ENCODE peak calls at places on chromosomes 12 and 14, in seven cellular contexts. One of them, this sample, is unnamed.

GRCh38 chr12:2615665-2616387 is 178.9 kb upstream of the FKBP4 start:
- DNase-seq in A673: no peak
- DNase-seq in activated CD4-positive, alpha-beta T cell treated with anti-CD3 and anti-CD28 coated beads, Interleukin-2, amount 50 U/mL, for 1 hour: no peak
- DNase-seq in stimulated activated CD4-positive, alpha-beta T cell treated with anti-CD3 and anti-CD28 coated beads, Interleukin-4, amount 100 ng/mL, for 24 hours: no peak
- DNase-seq in GM13977: no peak
- DNase-seq in GM04504: no peak
- DNase-seq in fibroblast of the aortic adventitia: no peak
- DNase-seq in this sample: no peak

GRCh38 chr12:79375050-79375449 is 315.7 kb downstream of the PAWR start:
- DNase-seq in A673: no peak
- DNase-seq in activated CD4-positive, alpha-beta T cell treated with anti-CD3 and anti-CD28 coated beads, Interleukin-2, amount 50 U/mL, for 1 hour: no peak
- DNase-seq in stimulated activated CD4-positive, alpha-beta T cell treated with anti-CD3 and anti-CD28 coated beads, Interleukin-4, amount 100 ng/mL, for 24 hours: no peak
- DNase-seq in GM13977: no peak
- DNase-seq in GM04504: no peak
- DNase-seq in fibroblast of the aortic adventitia: no peak
- DNase-seq in this sample: no peak

GRCh38 chr14:101772770-101773169 is 11.3 kb downstream of the PPP2R5C start:
- DNase-seq in A673: no peak
- DNase-seq in activated CD4-positive, alpha-beta T cell treated with anti-CD3 and anti-CD28 coated beads, Interleukin-2, amount 50 U/mL, for 1 hour: no peak
- DNase-seq in stimulated activated CD4-positive, alpha-beta T cell treated with anti-CD3 and anti-CD28 coated beads, Interleukin-4, amount 100 ng/mL, for 24 hours: no peak
- DNase-seq in GM13977: no peak
- DNase-seq in GM04504: no peak
- DNase-seq in fibroblast of the aortic adventitia: no peak
- DNase-seq in this sample: no peak

GRCh38 chr12:53560386-53560785 is 53.1 kb upstream of the NPFF start:
- DNase-seq in A673: no peak
- DNase-seq in activated CD4-positive, alpha-beta T cell treated with anti-CD3 and anti-CD28 coated beads, Interleukin-2, amount 50 U/mL, for 1 hour: no peak
- DNase-seq in stimulated activated CD4-positive, alpha-beta T cell treated with anti-CD3 and anti-CD28 coated beads, Interleukin-4, amount 100 ng/mL, for 24 hours: no peak
- DNase-seq in GM13977: no peak
- DNase-seq in GM04504: no peak
- DNase-seq in fibroblast of the aortic adventitia: peak; percentile 97
- DNase-seq in this sample: no peak

GRCh38 chr14:85190251-85190650 is 339.7 kb upstream of the FLRT2 start:
- DNase-seq in A673: no peak
- DNase-seq in activated CD4-positive, alpha-beta T cell treated with anti-CD3 and anti-CD28 coated beads, Interleukin-2, amount 50 U/mL, for 1 hour: no peak
- DNase-seq in stimulated activated CD4-positive, alpha-beta T cell treated with anti-CD3 and anti-CD28 coated beads, Interleukin-4, amount 100 ng/mL, for 24 hours: no peak
- DNase-seq in GM13977: no peak
- DNase-seq in GM04504: no peak
- DNase-seq in fibroblast of the aortic adventitia: no peak
- DNase-seq in this sample: no peak

GRCh38 chr14:105398726-105399440 is 545 bp downstream of the TEX22 start:
- DNase-seq in A673: peak; percentile 60
- DNase-seq in activated CD4-positive, alpha-beta T cell treated with anti-CD3 and anti-CD28 coated beads, Interleukin-2, amount 50 U/mL, for 1 hour: no peak
- DNase-seq in stimulated activated CD4-positive, alpha-beta T cell treated with anti-CD3 and anti-CD28 coated beads, Interleukin-4, amount 100 ng/mL, for 24 hours: no peak
- DNase-seq in GM13977: no peak
- DNase-seq in GM04504: no peak
- DNase-seq in fibroblast of the aortic adventitia: no peak
- DNase-seq in this sample: peak; percentile 30

GRCh38 chr14:70097576-70098256 is 91.0 kb downstream of the SLC8A3 start:
- DNase-seq in A673: no peak
- DNase-seq in activated CD4-positive, alpha-beta T cell treated with anti-CD3 and anti-CD28 coated beads, Interleukin-2, amount 50 U/mL, for 1 hour: no peak
- DNase-seq in stimulated activated CD4-positive, alpha-beta T cell treated with anti-CD3 and anti-CD28 coated beads, Interleukin-4, amount 100 ng/mL, for 24 hours: no peak
- DNase-seq in GM13977: no peak
- DNase-seq in GM04504: no peak
- DNase-seq in fibroblast of the aortic adventitia: no peak
- DNase-seq in this sample: no peak

GRCh38 chr12:113019045-113019444 is 37.5 kb upstream of the DTX1 start:
- DNase-seq in A673: peak; percentile 43
- DNase-seq in activated CD4-positive, alpha-beta T cell treated with anti-CD3 and anti-CD28 coated beads, Interleukin-2, amount 50 U/mL, for 1 hour: no peak
- DNase-seq in stimulated activated CD4-positive, alpha-beta T cell treated with anti-CD3 and anti-CD28 coated beads, Interleukin-4, amount 100 ng/mL, for 24 hours: no peak
- DNase-seq in GM13977: no peak
- DNase-seq in GM04504: no peak
- DNase-seq in fibroblast of the aortic adventitia: peak; percentile 51
- DNase-seq in this sample: no peak

GRCh38 chr12:26112703-26113147 is 12.1 kb downstream of the BHLHE41 start:
- DNase-seq in A673: peak; percentile 30
- DNase-seq in activated CD4-positive, alpha-beta T cell treated with anti-CD3 and anti-CD28 coated beads, Interleukin-2, amount 50 U/mL, for 1 hour: no peak
- DNase-seq in stimulated activated CD4-positive, alpha-beta T cell treated with anti-CD3 and anti-CD28 coated beads, Interleukin-4, amount 100 ng/mL, for 24 hours: no peak
- DNase-seq in GM13977: no peak
- DNase-seq in GM04504: no peak
- DNase-seq in fibroblast of the aortic adventitia: no peak
- DNase-seq in this sample: no peak

GRCh38 chr12:88539893-88540292 is 40.4 kb downstream of the KITLG start:
- DNase-seq in A673: no peak
- DNase-seq in activated CD4-positive, alpha-beta T cell treated with anti-CD3 and anti-CD28 coated beads, Interleukin-2, amount 50 U/mL, for 1 hour: no peak
- DNase-seq in stimulated activated CD4-positive, alpha-beta T cell treated with anti-CD3 and anti-CD28 coated beads, Interleukin-4, amount 100 ng/mL, for 24 hours: no peak
- DNase-seq in GM13977: no peak
- DNase-seq in GM04504: no peak
- DNase-seq in fibroblast of the aortic adventitia: no peak
- DNase-seq in this sample: no peak

GRCh38 chr12:3655331-3655900 is 97.5 kb downstream of the CRACR2A start:
- DNase-seq in A673: peak; percentile 22
- DNase-seq in activated CD4-positive, alpha-beta T cell treated with anti-CD3 and anti-CD28 coated beads, Interleukin-2, amount 50 U/mL, for 1 hour: peak; percentile 7
- DNase-seq in stimulated activated CD4-positive, alpha-beta T cell treated with anti-CD3 and anti-CD28 coated beads, Interleukin-4, amount 100 ng/mL, for 24 hours: no peak
- DNase-seq in GM13977: peak; percentile 50
- DNase-seq in GM04504: no peak
- DNase-seq in fibroblast of the aortic adventitia: peak; percentile 11
- DNase-seq in this sample: no peak

GRCh38 chr12:116000252-116000651 is 277.2 kb downstream of the MED13L start:
- DNase-seq in A673: no peak
- DNase-seq in activated CD4-positive, alpha-beta T cell treated with anti-CD3 and anti-CD28 coated beads, Interleukin-2, amount 50 U/mL, for 1 hour: no peak
- DNase-seq in stimulated activated CD4-positive, alpha-beta T cell treated with anti-CD3 and anti-CD28 coated beads, Interleukin-4, amount 100 ng/mL, for 24 hours: no peak
- DNase-seq in GM13977: no peak
- DNase-seq in GM04504: no peak
- DNase-seq in fibroblast of the aortic adventitia: no peak
- DNase-seq in this sample: no peak

GRCh38 chr14:104355949-104356737 is 217.8 kb downstream of the KIF26A start:
- DNase-seq in A673: no peak
- DNase-seq in activated CD4-positive, alpha-beta T cell treated with anti-CD3 and anti-CD28 coated beads, Interleukin-2, amount 50 U/mL, for 1 hour: no peak
- DNase-seq in stimulated activated CD4-positive, alpha-beta T cell treated with anti-CD3 and anti-CD28 coated beads, Interleukin-4, amount 100 ng/mL, for 24 hours: no peak
- DNase-seq in GM13977: no peak
- DNase-seq in GM04504: no peak
- DNase-seq in fibroblast of the aortic adventitia: no peak
- DNase-seq in this sample: peak; percentile 1

GRCh38 chr14:21868442-21869046 is 194.9 kb upstream of the OR4E1 start:
- DNase-seq in A673: peak; percentile 76
- DNase-seq in activated CD4-positive, alpha-beta T cell treated with anti-CD3 and anti-CD28 coated beads, Interleukin-2, amount 50 U/mL, for 1 hour: peak; percentile 77
- DNase-seq in stimulated activated CD4-positive, alpha-beta T cell treated with anti-CD3 and anti-CD28 coated beads, Interleukin-4, amount 100 ng/mL, for 24 hours: peak; percentile 84
- DNase-seq in GM13977: peak; percentile 50
- DNase-seq in GM04504: no peak
- DNase-seq in fibroblast of the aortic adventitia: peak; percentile 16
- DNase-seq in this sample: peak; percentile 40

GRCh38 chr14:104314251-104314941 is 176.0 kb downstream of the KIF26A start:
- DNase-seq in A673: no peak
- DNase-seq in activated CD4-positive, alpha-beta T cell treated with anti-CD3 and anti-CD28 coated beads, Interleukin-2, amount 50 U/mL, for 1 hour: no peak
- DNase-seq in stimulated activated CD4-positive, alpha-beta T cell treated with anti-CD3 and anti-CD28 coated beads, Interleukin-4, amount 100 ng/mL, for 24 hours: no peak
- DNase-seq in GM13977: no peak
- DNase-seq in GM04504: no peak
- DNase-seq in fibroblast of the aortic adventitia: no peak
- DNase-seq in this sample: no peak

GRCh38 chr12:27754795-27755194 is 25.2 kb upstream of the KLHL42 start:
- DNase-seq in A673: no peak
- DNase-seq in activated CD4-positive, alpha-beta T cell treated with anti-CD3 and anti-CD28 coated beads, Interleukin-2, amount 50 U/mL, for 1 hour: no peak
- DNase-seq in stimulated activated CD4-positive, alpha-beta T cell treated with anti-CD3 and anti-CD28 coated beads, Interleukin-4, amount 100 ng/mL, for 24 hours: no peak
- DNase-seq in GM13977: no peak
- DNase-seq in GM04504: no peak
- DNase-seq in fibroblast of the aortic adventitia: no peak
- DNase-seq in this sample: no peak

GRCh38 chr12:77685112-77685511 is 145.6 kb upstream of the NAV3 start:
- DNase-seq in A673: peak; percentile 88
- DNase-seq in activated CD4-positive, alpha-beta T cell treated with anti-CD3 and anti-CD28 coated beads, Interleukin-2, amount 50 U/mL, for 1 hour: no peak
- DNase-seq in stimulated activated CD4-positive, alpha-beta T cell treated with anti-CD3 and anti-CD28 coated beads, Interleukin-4, amount 100 ng/mL, for 24 hours: no peak
- DNase-seq in GM13977: peak; percentile 7
- DNase-seq in GM04504: peak; percentile 54
- DNase-seq in fibroblast of the aortic adventitia: peak; percentile 88
- DNase-seq in this sample: no peak

GRCh38 chr12:3071107-3071506 is 6.1 kb upstream of the TSPAN9 start:
- DNase-seq in A673: no peak
- DNase-seq in activated CD4-positive, alpha-beta T cell treated with anti-CD3 and anti-CD28 coated beads, Interleukin-2, amount 50 U/mL, for 1 hour: no peak
- DNase-seq in stimulated activated CD4-positive, alpha-beta T cell treated with anti-CD3 and anti-CD28 coated beads, Interleukin-4, amount 100 ng/mL, for 24 hours: no peak
- DNase-seq in GM13977: no peak
- DNase-seq in GM04504: no peak
- DNase-seq in fibroblast of the aortic adventitia: no peak
- DNase-seq in this sample: no peak

GRCh38 chr12:27987311-27987710 is 14.8 kb upstream of the PTHLH start:
- DNase-seq in A673: no peak
- DNase-seq in activated CD4-positive, alpha-beta T cell treated with anti-CD3 and anti-CD28 coated beads, Interleukin-2, amount 50 U/mL, for 1 hour: no peak
- DNase-seq in stimulated activated CD4-positive, alpha-beta T cell treated with anti-CD3 and anti-CD28 coated beads, Interleukin-4, amount 100 ng/mL, for 24 hours: no peak
- DNase-seq in GM13977: no peak
- DNase-seq in GM04504: no peak
- DNase-seq in fibroblast of the aortic adventitia: no peak
- DNase-seq in this sample: no peak

GRCh38 chr14:36295642-36296627 is 24.5 kb downstream of the MBIP start:
- DNase-seq in A673: no peak
- DNase-seq in activated CD4-positive, alpha-beta T cell treated with anti-CD3 and anti-CD28 coated beads, Interleukin-2, amount 50 U/mL, for 1 hour: no peak
- DNase-seq in stimulated activated CD4-positive, alpha-beta T cell treated with anti-CD3 and anti-CD28 coated beads, Interleukin-4, amount 100 ng/mL, for 24 hours: no peak
- DNase-seq in GM13977: no peak
- DNase-seq in GM04504: no peak
- DNase-seq in fibroblast of the aortic adventitia: peak; percentile 4
- DNase-seq in this sample: no peak

GRCh38 chr12:84270470-84271140 is 642.0 kb downstream of the SLC6A15 start:
- DNase-seq in A673: peak; percentile 2
- DNase-seq in activated CD4-positive, alpha-beta T cell treated with anti-CD3 and anti-CD28 coated beads, Interleukin-2, amount 50 U/mL, for 1 hour: no peak
- DNase-seq in stimulated activated CD4-positive, alpha-beta T cell treated with anti-CD3 and anti-CD28 coated beads, Interleukin-4, amount 100 ng/mL, for 24 hours: no peak
- DNase-seq in GM13977: no peak
- DNase-seq in GM04504: no peak
- DNase-seq in fibroblast of the aortic adventitia: no peak
- DNase-seq in this sample: no peak

GRCh38 chr14:91417983-91418386 is 365 bp upstream of the CCDC88C start:
- DNase-seq in A673: peak; percentile 84
- DNase-seq in activated CD4-positive, alpha-beta T cell treated with anti-CD3 and anti-CD28 coated beads, Interleukin-2, amount 50 U/mL, for 1 hour: peak; percentile 60
- DNase-seq in stimulated activated CD4-positive, alpha-beta T cell treated with anti-CD3 and anti-CD28 coated beads, Interleukin-4, amount 100 ng/mL, for 24 hours: peak; percentile 66
- DNase-seq in GM13977: no peak
- DNase-seq in GM04504: no peak
- DNase-seq in fibroblast of the aortic adventitia: no peak
- DNase-seq in this sample: peak; percentile 62

GRCh38 chr12:116547955-116548471 is 11.2 kb upstream of the MAP1LC3B2 start:
- DNase-seq in A673: no peak
- DNase-seq in activated CD4-positive, alpha-beta T cell treated with anti-CD3 and anti-CD28 coated beads, Interleukin-2, amount 50 U/mL, for 1 hour: no peak
- DNase-seq in stimulated activated CD4-positive, alpha-beta T cell treated with anti-CD3 and anti-CD28 coated beads, Interleukin-4, amount 100 ng/mL, for 24 hours: no peak
- DNase-seq in GM13977: peak; percentile 50
- DNase-seq in GM04504: no peak
- DNase-seq in fibroblast of the aortic adventitia: no peak
- DNase-seq in this sample: no peak

GRCh38 chr12:32881107-32881506 is 15.5 kb downstream of the PKP2 start:
- DNase-seq in A673: no peak
- DNase-seq in activated CD4-positive, alpha-beta T cell treated with anti-CD3 and anti-CD28 coated beads, Interleukin-2, amount 50 U/mL, for 1 hour: no peak
- DNase-seq in stimulated activated CD4-positive, alpha-beta T cell treated with anti-CD3 and anti-CD28 coated beads, Interleukin-4, amount 100 ng/mL, for 24 hours: no peak
- DNase-seq in GM13977: no peak
- DNase-seq in GM04504: no peak
- DNase-seq in fibroblast of the aortic adventitia: no peak
- DNase-seq in this sample: no peak

GRCh38 chr12:66453837-66454236 is 151.5 kb downstream of the HELB start:
- DNase-seq in A673: no peak
- DNase-seq in activated CD4-positive, alpha-beta T cell treated with anti-CD3 and anti-CD28 coated beads, Interleukin-2, amount 50 U/mL, for 1 hour: no peak
- DNase-seq in stimulated activated CD4-positive, alpha-beta T cell treated with anti-CD3 and anti-CD28 coated beads, Interleukin-4, amount 100 ng/mL, for 24 hours: no peak
- DNase-seq in GM13977: peak; percentile 19
- DNase-seq in GM04504: no peak
- DNase-seq in fibroblast of the aortic adventitia: no peak
- DNase-seq in this sample: no peak

GRCh38 chr14:82438416-82438815 is 904.8 kb upstream of the SEL1L start:
- DNase-seq in A673: no peak
- DNase-seq in activated CD4-positive, alpha-beta T cell treated with anti-CD3 and anti-CD28 coated beads, Interleukin-2, amount 50 U/mL, for 1 hour: no peak
- DNase-seq in stimulated activated CD4-positive, alpha-beta T cell treated with anti-CD3 and anti-CD28 coated beads, Interleukin-4, amount 100 ng/mL, for 24 hours: no peak
- DNase-seq in GM13977: no peak
- DNase-seq in GM04504: no peak
- DNase-seq in fibroblast of the aortic adventitia: no peak
- DNase-seq in this sample: no peak

GRCh38 chr12:90622431-90622830 is 332.5 kb downstream of the CCER1 start:
- DNase-seq in A673: no peak
- DNase-seq in activated CD4-positive, alpha-beta T cell treated with anti-CD3 and anti-CD28 coated beads, Interleukin-2, amount 50 U/mL, for 1 hour: no peak
- DNase-seq in stimulated activated CD4-positive, alpha-beta T cell treated with anti-CD3 and anti-CD28 coated beads, Interleukin-4, amount 100 ng/mL, for 24 hours: no peak
- DNase-seq in GM13977: no peak
- DNase-seq in GM04504: no peak
- DNase-seq in fibroblast of the aortic adventitia: peak; percentile 23
- DNase-seq in this sample: no peak

GRCh38 chr12:76337583-76337982 is 10.6 kb downstream of the BBS10 start:
- DNase-seq in A673: no peak
- DNase-seq in activated CD4-positive, alpha-beta T cell treated with anti-CD3 and anti-CD28 coated beads, Interleukin-2, amount 50 U/mL, for 1 hour: no peak
- DNase-seq in stimulated activated CD4-positive, alpha-beta T cell treated with anti-CD3 and anti-CD28 coated beads, Interleukin-4, amount 100 ng/mL, for 24 hours: no peak
- DNase-seq in GM13977: no peak
- DNase-seq in GM04504: no peak
- DNase-seq in fibroblast of the aortic adventitia: peak; percentile 82
- DNase-seq in this sample: no peak

GRCh38 chr12:49740930-49741881 is at the start of gene TMBIM6:
- DNase-seq in A673: peak; percentile 100
- DNase-seq in activated CD4-positive, alpha-beta T cell treated with anti-CD3 and anti-CD28 coated beads, Interleukin-2, amount 50 U/mL, for 1 hour: peak; percentile 98
- DNase-seq in stimulated activated CD4-positive, alpha-beta T cell treated with anti-CD3 and anti-CD28 coated beads, Interleukin-4, amount 100 ng/mL, for 24 hours: peak; percentile 99
- DNase-seq in GM13977: peak; percentile 91
- DNase-seq in GM04504: peak; percentile 100
- DNase-seq in fibroblast of the aortic adventitia: peak; percentile 100
- DNase-seq in this sample: peak; percentile 96

GRCh38 chr12:130351331-130351730 is 13.6 kb downstream of the PIWIL1 start:
- DNase-seq in A673: no peak
- DNase-seq in activated CD4-positive, alpha-beta T cell treated with anti-CD3 and anti-CD28 coated beads, Interleukin-2, amount 50 U/mL, for 1 hour: no peak
- DNase-seq in stimulated activated CD4-positive, alpha-beta T cell treated with anti-CD3 and anti-CD28 coated beads, Interleukin-4, amount 100 ng/mL, for 24 hours: no peak
- DNase-seq in GM13977: no peak
- DNase-seq in GM04504: no peak
- DNase-seq in fibroblast of the aortic adventitia: no peak
- DNase-seq in this sample: no peak

GRCh38 chr14:32693114-32693513 is 245.6 kb upstream of the NPAS3 start:
- DNase-seq in A673: no peak
- DNase-seq in activated CD4-positive, alpha-beta T cell treated with anti-CD3 and anti-CD28 coated beads, Interleukin-2, amount 50 U/mL, for 1 hour: no peak
- DNase-seq in stimulated activated CD4-positive, alpha-beta T cell treated with anti-CD3 and anti-CD28 coated beads, Interleukin-4, amount 100 ng/mL, for 24 hours: no peak
- DNase-seq in GM13977: no peak
- DNase-seq in GM04504: no peak
- DNase-seq in fibroblast of the aortic adventitia: peak; percentile 70
- DNase-seq in this sample: no peak

GRCh38 chr12:92324849-92325500 is 179.3 kb upstream of the BTG1 start:
- DNase-seq in A673: peak; percentile 4
- DNase-seq in activated CD4-positive, alpha-beta T cell treated with anti-CD3 and anti-CD28 coated beads, Interleukin-2, amount 50 U/mL, for 1 hour: no peak
- DNase-seq in stimulated activated CD4-positive, alpha-beta T cell treated with anti-CD3 and anti-CD28 coated beads, Interleukin-4, amount 100 ng/mL, for 24 hours: no peak
- DNase-seq in GM13977: no peak
- DNase-seq in GM04504: no peak
- DNase-seq in fibroblast of the aortic adventitia: no peak
- DNase-seq in this sample: no peak

GRCh38 chr12:118220697-118221096 is 84.8 kb downstream of the PEBP1 start:
- DNase-seq in A673: peak; percentile 12
- DNase-seq in activated CD4-positive, alpha-beta T cell treated with anti-CD3 and anti-CD28 coated beads, Interleukin-2, amount 50 U/mL, for 1 hour: no peak
- DNase-seq in stimulated activated CD4-positive, alpha-beta T cell treated with anti-CD3 and anti-CD28 coated beads, Interleukin-4, amount 100 ng/mL, for 24 hours: no peak
- DNase-seq in GM13977: no peak
- DNase-seq in GM04504: no peak
- DNase-seq in fibroblast of the aortic adventitia: no peak
- DNase-seq in this sample: no peak

GRCh38 chr12:119178544-119179334 is at the start of gene HSPB8:
- DNase-seq in A673: peak; percentile 10
- DNase-seq in activated CD4-positive, alpha-beta T cell treated with anti-CD3 and anti-CD28 coated beads, Interleukin-2, amount 50 U/mL, for 1 hour: no peak
- DNase-seq in stimulated activated CD4-positive, alpha-beta T cell treated with anti-CD3 and anti-CD28 coated beads, Interleukin-4, amount 100 ng/mL, for 24 hours: no peak
- DNase-seq in GM13977: no peak
- DNase-seq in GM04504: peak; percentile 93
- DNase-seq in fibroblast of the aortic adventitia: peak; percentile 96
- DNase-seq in this sample: no peak

GRCh38 chr12:32181498-32182175 is 75.0 kb downstream of the BICD1 start:
- DNase-seq in A673: no peak
- DNase-seq in activated CD4-positive, alpha-beta T cell treated with anti-CD3 and anti-CD28 coated beads, Interleukin-2, amount 50 U/mL, for 1 hour: no peak
- DNase-seq in stimulated activated CD4-positive, alpha-beta T cell treated with anti-CD3 and anti-CD28 coated beads, Interleukin-4, amount 100 ng/mL, for 24 hours: no peak
- DNase-seq in GM13977: no peak
- DNase-seq in GM04504: peak; percentile 40
- DNase-seq in fibroblast of the aortic adventitia: no peak
- DNase-seq in this sample: no peak

GRCh38 chr12:132145334-132145733 is 1.1 kb downstream of the NOC4L start:
- DNase-seq in A673: no peak
- DNase-seq in activated CD4-positive, alpha-beta T cell treated with anti-CD3 and anti-CD28 coated beads, Interleukin-2, amount 50 U/mL, for 1 hour: no peak
- DNase-seq in stimulated activated CD4-positive, alpha-beta T cell treated with anti-CD3 and anti-CD28 coated beads, Interleukin-4, amount 100 ng/mL, for 24 hours: no peak
- DNase-seq in GM13977: no peak
- DNase-seq in GM04504: no peak
- DNase-seq in fibroblast of the aortic adventitia: no peak
- DNase-seq in this sample: no peak

GRCh38 chr14:67815573-67816235 is 686 bp downstream of the ZFYVE26 start:
- DNase-seq in A673: no peak
- DNase-seq in activated CD4-positive, alpha-beta T cell treated with anti-CD3 and anti-CD28 coated beads, Interleukin-2, amount 50 U/mL, for 1 hour: no peak
- DNase-seq in stimulated activated CD4-positive, alpha-beta T cell treated with anti-CD3 and anti-CD28 coated beads, Interleukin-4, amount 100 ng/mL, for 24 hours: no peak
- DNase-seq in GM13977: no peak
- DNase-seq in GM04504: peak; percentile 26
- DNase-seq in fibroblast of the aortic adventitia: peak; percentile 57
- DNase-seq in this sample: no peak

GRCh38 chr12:75086086-75087038 is 123.3 kb downstream of the KCNC2 start:
- DNase-seq in A673: no peak
- DNase-seq in activated CD4-positive, alpha-beta T cell treated with anti-CD3 and anti-CD28 coated beads, Interleukin-2, amount 50 U/mL, for 1 hour: no peak
- DNase-seq in stimulated activated CD4-positive, alpha-beta T cell treated with anti-CD3 and anti-CD28 coated beads, Interleukin-4, amount 100 ng/mL, for 24 hours: no peak
- DNase-seq in GM13977: no peak
- DNase-seq in GM04504: peak; percentile 34
- DNase-seq in fibroblast of the aortic adventitia: peak; percentile 75
- DNase-seq in this sample: no peak